ENCODE peak calls at places on chromosome 7, in four cellular contexts. One of them, this sample, is unnamed.

GRCh38 chr7:28988818-28989595 is 30.9 kb upstream of the TRIL start:
- DNase-seq in AG20443: peak
- DNase-seq in H9: no peak
- DNase-seq in NCI-H1417: no peak
- DNase-seq in this sample: no peak

GRCh38 chr7:117982071-117983055 is 109.1 kb upstream of the CTTNBP2 start:
- DNase-seq in AG20443: no peak
- DNase-seq in H9: no peak
- DNase-seq in NCI-H1417: peak
- DNase-seq in this sample: no peak

GRCh38 chr7:55144333-55144954 is 125.6 kb downstream of the EGFR start:
- DNase-seq in AG20443: no peak
- DNase-seq in H9: peak
- DNase-seq in NCI-H1417: no peak
- DNase-seq in this sample: peak

GRCh38 chr7:107725138-107725740 is 18.7 kb upstream of the CBLL1 start:
- DNase-seq in AG20443: peak
- DNase-seq in H9: no peak
- DNase-seq in NCI-H1417: peak
- DNase-seq in this sample: no peak

GRCh38 chr7:102989161-102989560 is 76.4 kb downstream of the LRRC17 start:
- DNase-seq in AG20443: no peak
- DNase-seq in H9: no peak
- DNase-seq in NCI-H1417: no peak
- DNase-seq in this sample: no peak

GRCh38 chr7:158120751-158121150 is 466.9 kb downstream of the PTPRN2 start:
- DNase-seq in AG20443: no peak
- DNase-seq in H9: no peak
- DNase-seq in NCI-H1417: no peak
- DNase-seq in this sample: no peak

GRCh38 chr7:5629941-5630340 is 151.5 kb downstream of the RNF216 start:
- DNase-seq in AG20443: peak
- DNase-seq in H9: no peak
- DNase-seq in NCI-H1417: no peak
- DNase-seq in this sample: peak

GRCh38 chr7:151648429-151648828 is 128.7 kb upstream of the RHEB start:
- DNase-seq in AG20443: no peak
- DNase-seq in H9: no peak
- DNase-seq in NCI-H1417: no peak
- DNase-seq in this sample: no peak

GRCh38 chr7:128221929-128222403 is 19.1 kb upstream of the LEP start:
- DNase-seq in AG20443: peak
- DNase-seq in H9: no peak
- DNase-seq in NCI-H1417: no peak
- DNase-seq in this sample: no peak

GRCh38 chr7:106177738-106178592 is 65.9 kb upstream of the SYPL1 start:
- DNase-seq in AG20443: no peak
- DNase-seq in H9: no peak
- DNase-seq in NCI-H1417: peak
- DNase-seq in this sample: peak

GRCh38 chr7:98085674-98086073 is 21.0 kb upstream of the LMTK2 start:
- DNase-seq in AG20443: no peak
- DNase-seq in H9: no peak
- DNase-seq in NCI-H1417: no peak
- DNase-seq in this sample: no peak

GRCh38 chr7:33623267-33623666 is 282.1 kb upstream of the BMPER start:
- DNase-seq in AG20443: no peak
- DNase-seq in H9: no peak
- DNase-seq in NCI-H1417: no peak
- DNase-seq in this sample: no peak

GRCh38 chr7:25567430-25567829 is 339.1 kb upstream of the NPVF start:
- DNase-seq in AG20443: no peak
- DNase-seq in H9: no peak
- DNase-seq in NCI-H1417: peak
- DNase-seq in this sample: no peak

GRCh38 chr7:96501318-96501717 is 179.4 kb upstream of the SLC25A13 start:
- DNase-seq in AG20443: no peak
- DNase-seq in H9: no peak
- DNase-seq in NCI-H1417: no peak
- DNase-seq in this sample: no peak

GRCh38 chr7:100486753-100487446 is 3.2 kb downstream of the NYAP1 start:
- DNase-seq in AG20443: no peak
- DNase-seq in H9: peak
- DNase-seq in NCI-H1417: peak
- DNase-seq in this sample: peak

GRCh38 chr7:92880212-92881090 is 44.1 kb upstream of the CDK6 start:
- DNase-seq in AG20443: no peak
- DNase-seq in H9: peak
- DNase-seq in NCI-H1417: peak
- DNase-seq in this sample: peak

GRCh38 chr7:92020636-92021035 is 80.0 kb downstream of the AKAP9 start:
- DNase-seq in AG20443: no peak
- DNase-seq in H9: no peak
- DNase-seq in NCI-H1417: no peak
- DNase-seq in this sample: no peak

GRCh38 chr7:148288592-148289151 is 301.9 kb upstream of the C7orf33 start:
- DNase-seq in AG20443: no peak
- DNase-seq in H9: no peak
- DNase-seq in NCI-H1417: no peak
- DNase-seq in this sample: no peak

GRCh38 chr7:94059747-94060146 is 55.6 kb upstream of the BET1 start:
- DNase-seq in AG20443: peak
- DNase-seq in H9: no peak
- DNase-seq in NCI-H1417: no peak
- DNase-seq in this sample: no peak

GRCh38 chr7:66070222-66070621 is 5.4 kb upstream of the ASL start:
- DNase-seq in AG20443: no peak
- DNase-seq in H9: no peak
- DNase-seq in NCI-H1417: no peak
- DNase-seq in this sample: no peak